ENCODE peak calls at places on chromosomes 1 and 21, in five cellular contexts. W is H1, P is K562, A is GM12878, L is stomach. T is an unnamed sample.
A peak's percentile ranks its signal among the peaks of the same experiment; 100 is the strongest.

GRCh38 chr1:160774886-160775719 is 20.9 kb upstream of the LY9 start:
- DNase-seq in P (no peak), L (no peak), W (no peak), A (no peak), T (no peak)

GRCh38 chr1:205929812-205930577 is 13.3 kb downstream of the SLC26A9 start:
- DNase-seq in W (no peak), P (no peak), L (no peak), A (no peak), T (no peak)

GRCh38 chr1:95013948-95014574 is 58.7 kb downstream of the ALG14 start:
- DNase-seq in W (no peak), P (no peak), A (no peak), L (no peak), T (no peak)

GRCh38 chr1:147496571-147496970 is 44.7 kb upstream of the BCL9 start:
- DNase-seq in W (no peak), P (peak; percentile 33), A (no peak), L (peak; percentile 34), T (peak; percentile 64)

GRCh38 chr1:203926025-203926540 is 64.7 kb downstream of the SNRPE start:
- DNase-seq in W (no peak), L (no peak), P (no peak), A (no peak), T (no peak)

GRCh38 chr1:64878931-64879710 is 87.2 kb downstream of the JAK1 start:
- DNase-seq in P (no peak), L (no peak), A (no peak), W (no peak), T (no peak)

GRCh38 chr1:105072850-105073249 is 1323.2 kb downstream of the AMY1C start:
- DNase-seq in A (no peak), W (no peak), L (no peak), P (no peak), T (no peak)

GRCh38 chr1:27144920-27145661 is 9.8 kb downstream of the SLC9A1 start:
- DNase-seq in W (no peak), P (no peak), A (no peak), L (peak; percentile 73), T (no peak)

GRCh38 chr1:68174173-68175113 is 57.9 kb downstream of the WLS start:
- DNase-seq in A (no peak), L (peak; percentile 76), P (no peak), W (no peak), T (peak; percentile 72)

GRCh38 chr1:33903210-33903589 is 39.3 kb downstream of the HMGB4 start:
- DNase-seq in W (no peak), A (peak; percentile 33), P (no peak), L (no peak), T (no peak)

GRCh38 chr1:36534711-36535412 is 52.1 kb upstream of the CSF3R start:
- DNase-seq in W (peak; percentile 28), L (no peak), P (no peak), A (no peak), T (no peak)

GRCh38 chr1:64864018-64864945 is 102.1 kb downstream of the JAK1 start:
- DNase-seq in W (no peak), L (peak; percentile 61), A (peak; percentile 92), P (peak; percentile 61), T (no peak)

GRCh38 chr1:233112184-233113008 is 162.0 kb downstream of the NTPCR start:
- DNase-seq in W (no peak), L (no peak), P (no peak), A (no peak), T (no peak)

GRCh38 chr1:233113009-233113712 is 162.8 kb downstream of the NTPCR start:
- DNase-seq in L (peak; percentile 41), A (peak; percentile 26), P (peak; percentile 18), W (no peak), T (peak; percentile 46)

GRCh38 chr1:233114159-233114558 is 163.7 kb downstream of the NTPCR start:
- DNase-seq in W (no peak), A (no peak), L (no peak), P (no peak), T (no peak)

GRCh38 chr1:233114860-233115259 is 164.4 kb downstream of the NTPCR start:
- DNase-seq in W (no peak), L (no peak), P (no peak), A (no peak), T (no peak)

GRCh38 chr1:233113713-233114028 is 163.3 kb downstream of the NTPCR start:
- DNase-seq in P (no peak), L (no peak), W (no peak), A (no peak), T (no peak)
- H3K27ac ChIP-seq in P (peak overlapping the region; percentile 74), L (no peak overlapping the region), W (peak overlapping the region; percentile 94), A (no peak overlapping the region), T (peak overlapping the region; percentile 58)

GRCh38 chr1:16015960-16016901 is 1.6 kb downstream of the HSPB7 start:
- DNase-seq in W (no peak), P (no peak), A (no peak), L (no peak), T (peak; percentile 57)
- TF ChIP-seq EP300 in W (no peak), P (no peak), A (no peak), L (peak; percentile 87), T (no peak)

GRCh38 chr1:45355683-45356082 is 15.4 kb upstream of the MUTYH start:
- DNase-seq in W (no peak), A (no peak), P (no peak), L (no peak), T (no peak)
- H3K27ac ChIP-seq in W (no peak overlapping the region), A (no peak overlapping the region), P (no peak overlapping the region), L (no peak overlapping the region), T (no peak overlapping the region)

GRCh38 chr1:174534789-174535188 is 87.0 kb downstream of the GPR52 start:
- DNase-seq in P (no peak), W (no peak), L (no peak), A (no peak), T (no peak)

GRCh38 chr1:174535207-174535606 is 87.4 kb downstream of the GPR52 start:
- DNase-seq in W (no peak), P (no peak), L (no peak), A (no peak), T (no peak)

GRCh38 chr1:174531751-174532150 is 84.0 kb downstream of the GPR52 start:
- DNase-seq in P (no peak), L (no peak), W (no peak), A (no peak), T (no peak)
- TF ChIP-seq EP300 in P (no peak), L (no peak), W (no peak), A (no peak), T (no peak)

GRCh38 chr1:22413799-22414198 is 37.9 kb upstream of the ZBTB40 start:
- DNase-seq in P (no peak), W (no peak), L (no peak), A (no peak), T (no peak)
- H3K27ac ChIP-seq in P (no peak overlapping the region), W (no peak overlapping the region), L (peak overlapping the region; percentile 56), A (no peak overlapping the region), T (peak overlapping the region; percentile 27)

GRCh38 chr21:31161157-31161556 is 122.9 kb upstream of the KRTAP19-8 start:
- DNase-seq in P (no peak), L (no peak), A (no peak), W (no peak), T (no peak)
- TF ChIP-seq EP300 in P (no peak), L (no peak), A (no peak), W (no peak), T (no peak)

DNA sequence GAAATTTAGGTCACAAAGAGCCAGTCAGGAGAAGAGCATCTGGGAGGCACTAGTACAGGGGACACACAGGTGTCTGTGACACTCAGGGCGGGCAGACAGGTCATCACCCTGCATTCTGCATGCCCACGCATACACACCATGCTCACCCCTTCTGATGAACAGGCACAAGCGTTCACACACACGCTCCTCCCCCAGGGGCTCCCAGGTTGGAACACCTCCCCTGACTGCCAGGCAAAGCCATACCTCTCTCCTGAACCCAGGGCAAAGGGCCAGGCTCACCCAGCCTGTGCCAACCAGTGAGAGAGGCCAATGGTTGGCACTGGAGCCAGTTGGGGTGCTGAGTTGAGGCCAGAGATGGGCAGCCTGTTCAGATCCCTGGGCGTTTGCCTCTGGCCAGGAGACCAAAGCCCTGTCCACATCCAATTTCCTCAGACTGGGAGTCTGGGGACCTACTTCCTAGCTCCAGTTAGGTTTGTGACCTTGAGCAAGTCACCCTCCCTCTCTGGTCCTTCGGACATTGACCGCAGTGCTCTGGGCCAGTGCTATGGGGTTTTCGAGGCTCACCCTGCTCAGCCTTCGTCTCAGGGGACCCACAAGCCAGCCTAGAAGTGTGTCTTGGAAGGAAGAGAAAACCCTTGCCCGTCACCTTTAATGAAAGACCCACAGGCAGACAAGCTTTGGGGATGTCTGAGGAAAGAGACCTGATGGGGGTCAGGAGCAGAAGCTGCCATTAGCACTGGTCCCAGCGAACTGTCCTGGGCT is 5.8 kb upstream of the LAD1 start:
- DNase-seq in W (no peak), A (no peak), L (no peak), P (no peak), T (no peak)
- H3K27ac ChIP-seq in W (no peak overlapping the region), A (peak overlapping the region; percentile 17), L (no peak overlapping the region), P (no peak overlapping the region), T (no peak overlapping the region)

DNA sequence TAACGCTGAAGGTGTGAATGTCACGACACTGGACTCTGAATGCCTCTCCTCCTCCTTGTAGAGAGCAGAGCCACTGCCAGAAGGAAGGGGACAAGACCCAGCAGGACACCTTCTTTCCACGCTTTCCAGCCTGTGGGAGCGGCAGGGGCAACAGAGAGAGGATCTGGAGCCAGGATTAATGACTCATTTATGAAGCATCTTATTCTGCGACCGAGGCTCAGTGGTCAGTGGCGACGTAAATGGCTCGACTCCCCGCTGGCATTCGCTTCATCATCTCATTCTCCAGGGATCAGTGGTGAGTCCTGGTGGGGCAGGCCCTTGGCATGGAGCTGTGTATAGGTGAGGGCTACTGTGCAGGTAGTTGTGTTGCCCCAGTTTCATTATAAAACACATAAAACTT is 4.6 kb downstream of the SLC37A1 start:
- DNase-seq in P (no peak), L (no peak), A (no peak), W (no peak), T (no peak)
- TF ChIP-seq EP300 in P (no peak), L (no peak), A (no peak), W (no peak), T (no peak)

GRCh38 chr1:7290971-7291970 is 479.8 kb upstream of the VAMP3 start:
- DNase-seq in P (no peak), A (no peak), W (peak; percentile 37), L (no peak), T (no peak)
- H3K27ac ChIP-seq in P (no peak overlapping the region), A (no peak overlapping the region), W (no peak overlapping the region), L (peak overlapping the region; percentile 42), T (no peak overlapping the region)